ENCODE peak calls at places on chromosomes 3 and 15, in seven cellular contexts. F, A, Q, V, L, S and E are unnamed samples.
A peak's percentile ranks its signal among the peaks of the same experiment; 100 is the strongest.

GRCh38 chr3:11154036-11154952 is at the start of gene HRH1:
- DNase-seq in L (peak; percentile 49), Q (no peak), A (no peak), F (no peak), S (no peak), V (no peak), E (peak; percentile 65)

GRCh38 chr15:68475449-68475848 is 43.5 kb upstream of the ITGA11 start:
- DNase-seq in S (no peak), Q (no peak), F (no peak), V (no peak), A (no peak), L (no peak), E (no peak)

GRCh38 chr15:74540135-74540760 is 772 bp upstream of the ARID3B start:
- DNase-seq in L (peak; percentile 33), F (no peak), V (peak; percentile 38), A (peak; percentile 12), Q (no peak), S (peak; percentile 22), E (peak; percentile 33)

GRCh38 chr15:51681303-51681963 is at the start of gene SCG3:
- DNase-seq in Q (peak; percentile 99), A (peak; percentile 29), L (peak; percentile 100), S (peak; percentile 81), V (peak; percentile 47), F (no peak), E (peak; percentile 97)

GRCh38 chr3:177836671-177837070 is 639.4 kb upstream of the TBL1XR1 start:
- DNase-seq in V (no peak), L (no peak), S (no peak), Q (no peak), F (no peak), A (no peak), E (no peak)

GRCh38 chr3:124802702-124803101 is 72.5 kb downstream of the UMPS start:
- DNase-seq in F (no peak), S (no peak), L (no peak), A (no peak), V (no peak), Q (no peak), E (peak; percentile 29)

GRCh38 chr3:23702198-23702597 is 103.6 kb upstream of the UBE2E1 start:
- DNase-seq in V (no peak), L (peak; percentile 54), A (no peak), Q (peak; percentile 52), S (no peak), F (no peak), E (no peak)

GRCh38 chr15:27399236-27399635 is 428.3 kb downstream of the GABRG3 start:
- DNase-seq in A (no peak), Q (no peak), V (no peak), F (no peak), S (no peak), L (no peak), E (peak; percentile 12)

GRCh38 chr3:151085227-151085888 is at the start of gene MED12L:
- DNase-seq in F (no peak), S (peak; percentile 38), L (peak; percentile 86), Q (peak; percentile 79), V (peak; percentile 30), A (peak; percentile 74), E (peak; percentile 93)

GRCh38 chr3:152779649-152780048 is 55.3 kb upstream of the P2RY1 start:
- DNase-seq in L (peak; percentile 51), Q (no peak), S (no peak), A (no peak), F (no peak), V (no peak), E (peak; percentile 26)

GRCh38 chr3:43279532-43279931 is 6.8 kb upstream of the SNRK start:
- DNase-seq in Q (no peak), V (no peak), F (no peak), A (no peak), S (no peak), L (no peak), E (no peak)

GRCh38 chr15:75921732-75922703 is 18.3 kb downstream of the FBXO22 start:
- DNase-seq in V (peak; percentile 51), Q (no peak), L (peak; percentile 78), F (no peak), A (peak; percentile 35), S (peak; percentile 38), E (peak; percentile 67)

GRCh38 chr15:80072285-80072684 is 12.8 kb downstream of the ZFAND6 start:
- DNase-seq in S (peak; percentile 76), Q (no peak), A (peak; percentile 54), L (peak; percentile 91), V (peak; percentile 91), F (peak; percentile 83), E (peak; percentile 82)

GRCh38 chr3:45841380-45841700 is 579 bp downstream of the LZTFL1 start:
- DNase-seq in A (no peak), S (no peak), F (no peak), L (peak; percentile 26), Q (peak; percentile 27), V (peak; percentile 3), E (peak; percentile 41)

GRCh38 chr3:196093271-196094111 is 11.6 kb upstream of the TFRC start:
- DNase-seq in L (no peak), F (no peak), S (no peak), V (no peak), A (no peak), Q (no peak), E (no peak)

GRCh38 chr3:49339593-49339946 is 283 bp downstream of the USP4 start:
- DNase-seq in Q (peak; percentile 69), S (peak; percentile 30), L (peak; percentile 79), F (no peak), V (peak; percentile 27), A (peak; percentile 53), E (peak; percentile 76)

GRCh38 chr3:144431134-144431533 is 459.5 kb downstream of the DIPK2A start:
- DNase-seq in L (no peak), Q (no peak), A (no peak), S (no peak), F (no peak), V (no peak), E (no peak)

GRCh38 chr3:187264946-187265345 is 26.6 kb downstream of the MASP1 start:
- DNase-seq in S (no peak), Q (no peak), V (no peak), A (no peak), L (no peak), F (no peak), E (no peak)

GRCh38 chr3:150094150-150094932 is 123.6 kb upstream of the PFN2 start:
- DNase-seq in L (peak; percentile 23), F (no peak), Q (no peak), V (no peak), S (no peak), A (no peak), E (no peak)

GRCh38 chr3:2166552-2166951 is 67.9 kb downstream of the CNTN4 start:
- DNase-seq in F (no peak), Q (no peak), S (no peak), V (no peak), L (peak; percentile 41), A (no peak), E (peak; percentile 36)

GRCh38 chr3:111831840-111832239 is 27.2 kb upstream of the PHLDB2 start:
- DNase-seq in F (no peak), L (no peak), S (no peak), Q (no peak), V (no peak), A (peak; percentile 65), E (no peak)

GRCh38 chr3:15460891-15461524 is 33.6 kb downstream of the EAF1 start:
- DNase-seq in V (no peak), S (no peak), Q (no peak), L (no peak), A (peak; percentile 92), F (no peak), E (no peak)

GRCh38 chr3:181879926-181880325 is 168.2 kb downstream of the SOX2 start:
- DNase-seq in V (no peak), F (no peak), Q (no peak), A (no peak), S (no peak), L (no peak), E (no peak)

GRCh38 chr3:46717447-46718231 is at the start of gene PRSS50:
- DNase-seq in A (peak; percentile 12), S (peak; percentile 84), L (peak; percentile 90), V (no peak), F (no peak), Q (peak; percentile 80), E (peak; percentile 16)

GRCh38 chr3:153903430-153903829 is 217.8 kb upstream of the ARHGEF26 start:
- DNase-seq in A (no peak), F (no peak), Q (peak; percentile 55), L (peak; percentile 56), V (no peak), S (no peak), E (peak; percentile 8)

GRCh38 chr3:122112754-122113153 is 57.6 kb downstream of the CD86 start:
- DNase-seq in F (no peak), V (no peak), Q (no peak), A (no peak), L (no peak), S (no peak), E (no peak)
- H2AFZ ChIP-seq in F (no peak overlapping the region), V (no peak overlapping the region), Q (no peak overlapping the region), A (no peak overlapping the region), L (no peak overlapping the region), S (no peak overlapping the region), E (no peak overlapping the region)

GRCh38 chr3:25456723-25457122 is 28.7 kb downstream of the RARB start:
- DNase-seq in F (no peak), V (no peak), L (no peak), S (no peak), Q (no peak), A (no peak), E (no peak)
- H3K4me1 ChIP-seq in F (peaks cover 4% of the 10 kb centered on the region), V (no peaks in the 10 kb centered on the region), L (peaks cover 35% of the 10 kb centered on the region), S (no peaks in the 10 kb centered on the region), Q (peaks cover 13% of the 10 kb centered on the region), A (no peaks in the 10 kb centered on the region), E (peaks cover 28% of the 10 kb centered on the region)

GRCh38 chr3:63969866-63970265 is 53.4 kb downstream of the PSMD6 start:
- DNase-seq in S (peak; percentile 7), A (no peak), V (no peak), Q (no peak), F (no peak), L (no peak), E (no peak)

GRCh38 chr3:63966007-63966406 is 53.8 kb upstream of the SCAANT1 start:
- DNase-seq in V (no peak), F (no peak), S (no peak), A (no peak), L (no peak), Q (no peak), E (no peak)

GRCh38 chr3:63966871-63967270 is 54.7 kb upstream of the SCAANT1 start:
- DNase-seq in Q (no peak), V (no peak), L (no peak), F (no peak), S (no peak), A (no peak), E (no peak)

GRCh38 chr3:63968612-63969350 is 54.5 kb downstream of the PSMD6 start:
- DNase-seq in V (no peak), A (no peak), S (no peak), L (no peak), Q (no peak), F (no peak), E (no peak)

GRCh38 chr3:63967675-63968611 is 55.4 kb downstream of the PSMD6 start:
- DNase-seq in S (peak; percentile 13), V (peak; percentile 88), Q (no peak), F (peak; percentile 53), A (peak; percentile 58), L (no peak), E (peak; percentile 52)
- H2AFZ ChIP-seq in S (peak overlapping the region; percentile 68), V (no peak overlapping the region), Q (no peak overlapping the region), F (peak overlapping the region; percentile 26), A (peak overlapping the region; percentile 61), L (no peak overlapping the region), E (peak overlapping the region; percentile 15)

DNA sequence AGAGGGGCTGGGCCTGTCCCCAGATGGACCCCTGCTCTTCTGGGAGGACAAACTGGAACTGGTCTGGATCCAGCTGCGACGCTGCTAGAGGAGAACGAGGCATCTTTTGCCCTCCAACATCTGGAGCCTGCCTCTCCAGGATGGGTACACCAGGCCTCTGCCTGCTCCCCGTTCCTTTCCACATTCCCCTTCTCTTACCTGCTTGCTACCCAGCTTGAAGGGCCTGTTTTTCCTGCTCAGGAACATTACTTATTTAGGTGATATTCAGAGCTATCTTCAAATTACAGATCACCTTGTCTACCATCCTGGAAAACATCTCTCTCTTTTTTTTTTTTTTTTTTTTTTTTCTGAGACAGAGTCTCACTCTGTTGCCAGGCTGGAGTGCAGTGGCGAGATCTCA is 64.0 kb downstream of the CHRD start:
- DNase-seq in S (no peak), F (no peak), V (no peak), L (no peak), A (no peak), Q (no peak), E (no peak)
- H3K4me1 ChIP-seq in S (no peaks in the 10 kb centered on the region), F (no peaks in the 10 kb centered on the region), V (peaks cover 6% of the 10 kb centered on the region), L (no peaks in the 10 kb centered on the region), A (no peaks in the 10 kb centered on the region), Q (no peaks in the 10 kb centered on the region), E (no peaks in the 10 kb centered on the region)